ENCODE peak calls at places on chromosomes 16 and 17, in six cellular contexts. One of them, this sample, is unnamed.

GRCh38 chr17:62967111-62967449 is 1.0 kb downstream of the TANC2 start:
- DNase-seq in left colon: no peak
- DNase-seq in B cell: no peak
- DNase-seq in posterior cingulate gyrus: no peak
- DNase-seq in kidney tubule cell: no peak
- DNase-seq in T follicular helper cell: no peak
- DNase-seq in this sample: no peak

GRCh38 chr16:4935231-4935855 is 1.6 kb downstream of the PPL start:
- DNase-seq in left colon: peak
- DNase-seq in B cell: no peak
- DNase-seq in posterior cingulate gyrus: no peak
- DNase-seq in kidney tubule cell: no peak
- DNase-seq in T follicular helper cell: no peak
- DNase-seq in this sample: peak

GRCh38 chr17:28315846-28316705 is 2.9 kb upstream of the TMEM97 start:
- DNase-seq in left colon: no peak
- DNase-seq in B cell: no peak
- DNase-seq in posterior cingulate gyrus: no peak
- DNase-seq in kidney tubule cell: no peak
- DNase-seq in T follicular helper cell: no peak
- DNase-seq in this sample: no peak

GRCh38 chr17:2484876-2485275 is 26.8 kb downstream of the METTL16 start:
- DNase-seq in left colon: no peak
- DNase-seq in B cell: no peak
- DNase-seq in posterior cingulate gyrus: no peak
- DNase-seq in kidney tubule cell: no peak
- DNase-seq in T follicular helper cell: no peak
- DNase-seq in this sample: no peak

GRCh38 chr17:17408236-17408794 is 68.5 kb upstream of the MED9 start:
- DNase-seq in left colon: no peak
- DNase-seq in B cell: no peak
- DNase-seq in posterior cingulate gyrus: no peak
- DNase-seq in kidney tubule cell: peak
- DNase-seq in T follicular helper cell: no peak
- DNase-seq in this sample: no peak

GRCh38 chr16:10040136-10041080 is 141.8 kb downstream of the GRIN2A start:
- DNase-seq in left colon: no peak
- DNase-seq in B cell: no peak
- DNase-seq in posterior cingulate gyrus: peak
- DNase-seq in kidney tubule cell: no peak
- DNase-seq in T follicular helper cell: no peak
- DNase-seq in this sample: no peak

GRCh38 chr16:4850211-4850610 is 2.9 kb downstream of the UBN1 start:
- DNase-seq in left colon: no peak
- DNase-seq in B cell: no peak
- DNase-seq in posterior cingulate gyrus: no peak
- DNase-seq in kidney tubule cell: no peak
- DNase-seq in T follicular helper cell: no peak
- DNase-seq in this sample: no peak

GRCh38 chr16:76199681-76200210 is 77.5 kb upstream of the CNTNAP4 start:
- DNase-seq in left colon: no peak
- DNase-seq in B cell: no peak
- DNase-seq in posterior cingulate gyrus: no peak
- DNase-seq in kidney tubule cell: no peak
- DNase-seq in T follicular helper cell: no peak
- DNase-seq in this sample: no peak

GRCh38 chr17:28657756-28658155 is 4.0 kb downstream of the SDF2 start:
- DNase-seq in left colon: no peak
- DNase-seq in B cell: no peak
- DNase-seq in posterior cingulate gyrus: no peak
- DNase-seq in kidney tubule cell: peak
- DNase-seq in T follicular helper cell: no peak
- DNase-seq in this sample: no peak

GRCh38 chr16:11596572-11597226 is 10.0 kb upstream of the LITAF start:
- DNase-seq in left colon: no peak
- DNase-seq in B cell: no peak
- DNase-seq in posterior cingulate gyrus: no peak
- DNase-seq in kidney tubule cell: no peak
- DNase-seq in T follicular helper cell: no peak
- DNase-seq in this sample: no peak

GRCh38 chr17:81378941-81379511 is 16.2 kb upstream of the BAHCC1 start:
- DNase-seq in left colon: no peak
- DNase-seq in B cell: no peak
- DNase-seq in posterior cingulate gyrus: no peak
- DNase-seq in kidney tubule cell: no peak
- DNase-seq in T follicular helper cell: no peak
- DNase-seq in this sample: no peak

GRCh38 chr17:42129109-42129837 is 6.7 kb downstream of the HSPB9 start:
- DNase-seq in left colon: no peak
- DNase-seq in B cell: no peak
- DNase-seq in posterior cingulate gyrus: no peak
- DNase-seq in kidney tubule cell: no peak
- DNase-seq in T follicular helper cell: no peak
- DNase-seq in this sample: no peak

GRCh38 chr17:34998205-34998604 is 17.9 kb downstream of the LIG3 start:
- DNase-seq in left colon: peak
- DNase-seq in B cell: peak
- DNase-seq in posterior cingulate gyrus: peak
- DNase-seq in kidney tubule cell: peak
- DNase-seq in T follicular helper cell: peak
- DNase-seq in this sample: peak

GRCh38 chr17:37650419-37651003 is 7.3 kb upstream of the DDX52 start:
- DNase-seq in left colon: peak
- DNase-seq in B cell: no peak
- DNase-seq in posterior cingulate gyrus: no peak
- DNase-seq in kidney tubule cell: peak
- DNase-seq in T follicular helper cell: no peak
- DNase-seq in this sample: no peak

GRCh38 chr16:46612121-46612520 is 9.1 kb downstream of the SHCBP1 start:
- DNase-seq in left colon: no peak
- DNase-seq in B cell: no peak
- DNase-seq in posterior cingulate gyrus: no peak
- DNase-seq in kidney tubule cell: no peak
- DNase-seq in T follicular helper cell: no peak
- DNase-seq in this sample: no peak

GRCh38 chr17:7004398-7005253 is 7.8 kb upstream of the RNASEK start:
- DNase-seq in left colon: peak
- DNase-seq in B cell: peak
- DNase-seq in posterior cingulate gyrus: no peak
- DNase-seq in kidney tubule cell: peak
- DNase-seq in T follicular helper cell: no peak
- DNase-seq in this sample: peak